ENCODE peak calls at places on chromosomes 6 and 20, in ten cellular contexts. Z, J, A, S, V, I, B, N, P and L are unnamed samples. For H3K4me1, the result is how much of the 10 kb centered on the place peaks cover.

GRCh38 chr6:42375905-42376304 is 75.8 kb downstream of the TRERF1 start:
- DNase-seq in J (no peak), A (no peak), N (no peak), Z (no peak), V (no peak), P (no peak), B (no peak), S (no peak), I (no peak), L (no peak)

GRCh38 chr20:46010491-46011405 is 2.0 kb downstream of the MMP9 start:
- DNase-seq in B (peak), V (no peak), I (no peak), Z (no peak), P (no peak), S (peak), N (no peak), A (no peak), J (no peak), L (no peak)

GRCh38 chr20:63108247-63108646 is 101.5 kb upstream of the BHLHE23 start:
- DNase-seq in I (no peak), A (no peak), P (no peak), J (no peak), N (no peak), B (no peak), V (no peak), Z (no peak), S (no peak), L (no peak)

GRCh38 chr6:155001482-155001881 is 6.4 kb downstream of the TIAM2 start:
- DNase-seq in N (no peak), A (no peak), S (no peak), P (no peak), J (no peak), I (peak), B (no peak), Z (no peak), V (no peak), L (no peak)

GRCh38 chr6:34540841-34541240 is 15.3 kb downstream of the SPDEF start:
- DNase-seq in I (no peak), B (no peak), N (no peak), Z (no peak), P (no peak), V (no peak), J (no peak), A (no peak), S (no peak), L (no peak)

GRCh38 chr20:22389836-22390542 is 194.4 kb downstream of the FOXA2 start:
- DNase-seq in B (no peak), N (peak), P (peak), J (no peak), S (no peak), V (no peak), A (no peak), I (peak), Z (no peak), L (no peak)

GRCh38 chr6:39211183-39211582 is 18.1 kb downstream of the KCNK5 start:
- DNase-seq in P (no peak), S (no peak), N (no peak), A (no peak), I (no peak), J (no peak), B (no peak), V (no peak), Z (no peak), L (no peak)

GRCh38 chr6:75098709-75099108 is 107.1 kb downstream of the COL12A1 start:
- DNase-seq in B (no peak), J (peak), N (no peak), S (no peak), V (peak), Z (peak), I (peak), P (peak), A (peak), L (peak)

GRCh38 chr6:143450453-143451362 is at the start of the genes ADAT2 and PEX3:
- DNase-seq in B (peak), P (peak), N (peak), A (peak), J (peak), I (peak), V (peak), Z (peak), S (peak), L (peak)

GRCh38 chr20:22574545-22575086 is 9.8 kb downstream of the FOXA2 start:
- DNase-seq in J (no peak), V (no peak), I (no peak), P (no peak), B (no peak), A (no peak), N (no peak), Z (no peak), S (no peak), L (no peak)

GRCh38 chr6:157174731-157175130 is 148.6 kb downstream of the TMEM242 start:
- DNase-seq in I (no peak), S (no peak), V (no peak), A (no peak), N (no peak), Z (no peak), B (no peak), J (no peak), P (no peak), L (no peak)

DNA sequence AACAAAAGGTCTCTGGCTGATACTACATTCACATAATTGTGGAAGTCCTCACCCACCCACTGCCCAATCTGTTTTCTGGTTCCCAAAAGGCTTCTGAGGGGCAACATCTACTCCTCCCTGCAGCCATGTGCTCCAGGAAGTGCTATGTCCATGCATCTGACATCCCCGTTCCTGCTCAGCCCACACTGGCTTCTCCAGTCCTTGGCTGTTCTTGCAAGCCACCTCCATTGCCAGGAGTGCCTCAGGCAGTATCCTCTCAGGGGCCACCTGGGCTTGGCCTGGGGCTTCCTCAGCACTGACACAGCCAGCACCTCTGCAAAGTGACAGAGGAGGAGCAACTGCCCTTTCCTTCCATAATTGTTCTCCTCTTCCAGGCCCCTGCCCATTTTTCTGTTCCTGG is 18.3 kb downstream of the ARHGAP18 start:
- DNase-seq in A (no peak), J (no peak), V (no peak), B (no peak), N (no peak), P (no peak), S (no peak), Z (no peak), I (no peak), L (no peak)
- H3K4me1 ChIP-seq in A (under half), J (under half), V (half or more), B (under half), N (under half), P (under half), S (under half), Z (under half), I (under half), L (under half)

DNA sequence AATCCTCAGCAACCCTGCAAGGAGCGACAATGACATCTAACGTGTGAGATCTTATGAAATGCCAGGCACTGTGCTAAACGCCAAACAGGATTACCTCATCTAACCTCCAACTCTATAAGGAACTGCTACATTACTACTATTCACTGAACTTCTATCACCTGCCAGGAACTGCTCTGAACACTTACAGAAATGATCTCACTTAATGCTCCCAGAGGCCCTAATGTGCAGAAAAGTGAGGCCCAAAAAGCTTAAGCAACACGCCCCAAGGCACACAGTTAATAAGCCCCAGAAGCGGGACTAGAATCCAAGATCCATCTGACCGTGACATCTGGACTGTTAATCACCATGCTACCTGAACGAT is 28.5 kb downstream of the TRAM2 start:
- DNase-seq in V (no peak), A (no peak), N (no peak), Z (no peak), B (no peak), S (no peak), P (no peak), J (no peak), I (peak), L (no peak)
- H3K4me1 ChIP-seq in V (under half), A (under half), N (under half), Z (half or more), B (under half), S (under half), P (half or more), J (half or more), I (half or more), L (half or more)

GRCh38 chr20:51126337-51126736 is 103.4 kb upstream of the KCNG1 start:
- DNase-seq in P (no peak), I (no peak), Z (no peak), B (no peak), A (no peak), N (no peak), V (no peak), J (no peak), S (no peak), L (no peak)

GRCh38 chr20:51127713-51128112 is 104.8 kb upstream of the KCNG1 start:
- DNase-seq in J (no peak), B (no peak), N (no peak), S (no peak), I (peak), P (no peak), V (no peak), Z (no peak), A (no peak), L (no peak)

GRCh38 chr20:51125095-51125494 is 102.2 kb upstream of the KCNG1 start:
- DNase-seq in B (no peak), P (no peak), A (no peak), Z (no peak), N (no peak), S (no peak), J (no peak), I (no peak), V (no peak), L (no peak)

GRCh38 chr20:51128198-51128597 is 105.3 kb upstream of the KCNG1 start:
- DNase-seq in Z (no peak), B (no peak), V (no peak), S (no peak), A (no peak), P (no peak), J (no peak), N (no peak), I (peak), L (no peak)

DNA sequence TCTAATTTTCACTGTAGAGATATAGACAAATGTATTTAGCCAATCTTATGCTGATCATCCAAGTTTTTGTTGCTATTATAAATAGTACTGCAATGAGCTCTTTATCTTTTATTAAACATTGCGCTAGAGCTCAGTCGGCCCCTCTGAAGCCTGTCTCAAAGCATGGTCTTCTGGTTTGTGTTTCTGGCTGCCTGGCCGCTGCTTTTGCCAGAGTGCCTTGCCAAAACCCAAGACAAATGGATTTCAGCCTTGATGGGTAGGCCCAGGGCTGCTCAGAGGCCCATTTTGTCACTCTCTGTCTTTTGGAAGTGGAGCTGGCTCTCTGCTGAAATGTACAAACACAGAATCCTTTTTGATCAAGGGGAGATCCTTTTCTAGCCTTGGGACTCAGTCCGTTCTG is 102.9 kb upstream of the KCNG1 start:
- DNase-seq in N (no peak), Z (no peak), B (no peak), J (no peak), A (peak), P (no peak), V (no peak), S (no peak), I (no peak), L (no peak)
- H3K4me1 ChIP-seq in N (under half), Z (under half), B (under half), J (under half), A (under half), P (under half), V (under half), S (under half), I (under half), L (under half)

GRCh38 chr20:50931306-50932015 is at the start of gene ADNP:
- DNase-seq in Z (peak), P (peak), N (peak), J (peak), S (peak), A (peak), I (peak), B (peak), V (peak), L (peak)

GRCh38 chr20:50930139-50931047 is 844 bp downstream of the ADNP start:
- DNase-seq in V (peak), S (peak), Z (peak), B (peak), N (no peak), P (peak), J (peak), I (no peak), A (peak), L (peak)

GRCh38 chr20:50929299-50930138 is 1.7 kb downstream of the ADNP start:
- DNase-seq in B (peak), N (peak), S (peak), P (peak), V (peak), J (peak), Z (peak), A (peak), I (peak), L (peak)

GRCh38 chr20:50931048-50931305 is 260 bp downstream of the ADNP start:
- DNase-seq in N (no peak), P (no peak), A (no peak), V (no peak), I (no peak), S (no peak), J (no peak), B (peak), Z (no peak), L (no peak)

DNA sequence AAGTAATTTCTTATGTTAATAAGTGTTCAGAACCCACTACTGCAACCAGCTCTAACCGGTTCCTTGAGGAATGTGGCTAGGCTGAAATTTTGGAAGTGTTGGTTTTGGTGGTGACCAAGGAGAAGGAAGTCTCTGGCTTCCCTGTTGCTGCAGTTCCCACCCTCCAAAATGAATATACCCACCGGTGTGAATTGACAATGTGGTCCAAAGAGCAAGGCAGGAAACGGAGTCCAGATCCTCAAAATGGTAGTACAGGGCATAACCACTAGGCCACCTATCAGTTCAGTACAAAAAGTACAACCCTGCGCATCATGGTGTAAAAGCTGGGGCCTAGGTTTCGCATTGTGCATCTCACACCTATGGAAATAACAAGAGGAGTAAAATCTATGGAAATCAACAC is 2.8 kb downstream of the ADNP start:
- DNase-seq in S (no peak), J (no peak), A (no peak), I (no peak), N (no peak), Z (no peak), V (no peak), P (no peak), B (no peak), L (no peak)
- H3K4me1 ChIP-seq in S (under half), J (under half), A (under half), I (under half), N (under half), Z (half or more), V (half or more), P (under half), B (half or more), L (under half)

GRCh38 chr20:1331101-1331500 is 2.2 kb upstream of the SDCBP2 start:
- DNase-seq in J (no peak), N (no peak), A (no peak), Z (no peak), B (no peak), I (no peak), P (no peak), V (no peak), S (no peak), L (no peak)
- H3K4me1 ChIP-seq in J (half or more), N (under half), A (under half), Z (half or more), B (under half), I (under half), P (under half), V (half or more), S (under half), L (under half)

GRCh38 chr6:2794171-2794730 is 29.1 kb downstream of the WRNIP1 start:
- DNase-seq in P (no peak), S (no peak), N (no peak), A (no peak), Z (no peak), I (peak), V (no peak), B (no peak), J (no peak), L (no peak)
- H3K4me1 ChIP-seq in P (under half), S (under half), N (under half), A (under half), Z (under half), I (under half), V (under half), B (under half), J (under half), L (under half)

GRCh38 chr6:169684056-169684455 is 17.8 kb downstream of the WDR27 start:
- DNase-seq in A (no peak), I (no peak), B (no peak), N (no peak), S (no peak), Z (no peak), P (no peak), J (no peak), V (no peak), L (no peak)
- H3K4me1 ChIP-seq in A (under half), I (under half), B (under half), N (under half), S (under half), Z (under half), P (under half), J (under half), V (under half), L (under half)

GRCh38 chr6:106178900-106179299 is 92.8 kb downstream of the PRDM1 start:
- DNase-seq in S (no peak), J (no peak), N (no peak), A (no peak), P (no peak), V (no peak), B (no peak), Z (no peak), I (no peak), L (no peak)
- H3K4me1 ChIP-seq in S (under half), J (under half), N (under half), A (under half), P (under half), V (under half), B (under half), Z (under half), I (under half), L (under half)